ENCODE peak calls at places on chromosomes 1 and 21, in six cellular contexts. L, A, K, Q, F and Y are unnamed samples.

GRCh38 chr1:165645654-165646366 is 14.8 kb downstream of the MGST3 start:
- DNase-seq in Q (no peak), A (peak; percentile 94), K (no peak), F (peak; percentile 44), L (peak; percentile 25), Y (peak; percentile 74)

GRCh38 chr1:35599411-35599810 is 26.3 kb downstream of the TFAP2E start:
- DNase-seq in L (no peak), A (no peak), F (no peak), K (no peak), Q (no peak), Y (no peak)

GRCh38 chr1:154344977-154345837 is 19.9 kb downstream of the ATP8B2 start:
- DNase-seq in Q (no peak), L (peak; percentile 72), A (no peak), K (no peak), F (peak; percentile 22), Y (no peak)

GRCh38 chr21:43362306-43362927 is 64.5 kb downstream of the SIK1 start:
- DNase-seq in L (peak; percentile 79), K (no peak), F (no peak), Q (peak; percentile 45), A (no peak), Y (no peak)

GRCh38 chr1:5707566-5708178 is 284.6 kb downstream of the NPHP4 start:
- DNase-seq in Q (no peak), A (no peak), K (no peak), L (no peak), F (no peak), Y (no peak)

GRCh38 chr1:34929853-34930701 is 627 bp upstream of the DLGAP3 start:
- DNase-seq in Q (no peak), A (no peak), L (no peak), F (no peak), K (no peak), Y (no peak)

GRCh38 chr1:64743954-64744491 is 852 bp upstream of the RAVER2 start:
- DNase-seq in Q (no peak), A (no peak), F (no peak), K (no peak), L (no peak), Y (no peak)

GRCh38 chr1:114756949-114757454 is 782 bp downstream of the CSDE1 start:
- DNase-seq in A (peak; percentile 33), K (no peak), F (no peak), Q (no peak), L (no peak), Y (no peak)

GRCh38 chr1:54136963-54137531 is 15.8 kb downstream of the CDCP2 start:
- DNase-seq in L (no peak), Q (no peak), A (no peak), F (no peak), K (no peak), Y (no peak)

GRCh38 chr1:39170731-39171375 is 33.6 kb upstream of the MACF1 start:
- DNase-seq in A (no peak), F (no peak), Q (no peak), L (no peak), K (peak; percentile 85), Y (no peak)